ENCODE peak calls at places on chromosomes 7 and 10, in seven cellular contexts. P is ovary, C is GM12865, S is Peyer's patch, M is hepatocyte, E is BJ, I is adrenal gland. K is an unnamed sample.

GRCh38 chr10:121900443-121901174 is 27.2 kb downstream of the ATE1 start:
- DNase-seq in P (no peak), C (peak; percentile 68), S (no peak), M (peak; percentile 90), E (no peak), I (no peak), K (no peak)

GRCh38 chr7:13198741-13199140 is 511.3 kb downstream of the ARL4A start:
- DNase-seq in P (no peak), C (no peak), S (no peak), M (no peak), E (no peak), I (no peak), K (no peak)

GRCh38 chr10:94193466-94193924 is 169.2 kb downstream of the NOC3L start:
- DNase-seq in P (no peak), C (no peak), S (no peak), M (no peak), E (peak; percentile 47), I (no peak), K (no peak)

GRCh38 chr7:151388430-151388829 is 21.4 kb downstream of the WDR86 start:
- DNase-seq in P (no peak), C (no peak), S (no peak), M (no peak), E (no peak), I (no peak), K (no peak)

GRCh38 chr7:99789441-99790070 is 5.6 kb upstream of the CYP3A4 start:
- DNase-seq in P (no peak), C (no peak), S (no peak), M (no peak), E (no peak), I (no peak), K (no peak)

GRCh38 chr7:95687759-95688343 is 84.5 kb upstream of the DYNC1I1 start:
- DNase-seq in P (no peak), C (peak; percentile 15), S (no peak), M (peak; percentile 52), E (no peak), I (peak; percentile 35), K (no peak)

GRCh38 chr10:52215745-52216361 is 98.2 kb upstream of the DKK1 start:
- DNase-seq in P (peak; percentile 15), C (peak; percentile 75), S (no peak), M (peak; percentile 77), E (peak; percentile 23), I (peak; percentile 31), K (no peak)

GRCh38 chr7:26860361-26860760 is 4.0 kb downstream of the SKAP2 start:
- DNase-seq in P (no peak), C (no peak), S (no peak), M (peak; percentile 30), E (no peak), I (no peak), K (no peak)

GRCh38 chr7:74294191-74294998 is 5.2 kb downstream of the CLIP2 start:
- DNase-seq in P (no peak), C (no peak), S (no peak), M (no peak), E (peak; percentile 62), I (no peak), K (no peak)

GRCh38 chr7:91880016-91880412 is 488 bp downstream of the MTERF1 start:
- DNase-seq in P (no peak), C (no peak), S (no peak), M (peak; percentile 6), E (no peak), I (no peak), K (no peak)

GRCh38 chr7:148962823-148963582 is 65.3 kb downstream of the PDIA4 start:
- DNase-seq in P (peak; percentile 63), C (peak; percentile 74), S (peak; percentile 59), M (peak; percentile 78), E (no peak), I (peak; percentile 74), K (no peak)
- TF ChIP-seq CTCF in P (peak; percentile 44), C (peak; percentile 75), S (peak; percentile 70), M (peak; percentile 96), E (peak; percentile 78), I (peak; percentile 41), K (no peak)

GRCh38 chr7:45217358-45217757 is 59.8 kb downstream of the RAMP3 start:
- DNase-seq in P (no peak), C (no peak), S (no peak), M (peak; percentile 22), E (no peak), I (no peak), K (no peak)
- TF ChIP-seq CTCF in P (no peak), C (peak; percentile 24), S (no peak), M (peak; percentile 34), E (peak; percentile 53), I (peak; percentile 14), K (no peak)

GRCh38 chr10:86211691-86212390 is 154.8 kb downstream of the GRID1 start:
- DNase-seq in P (no peak), C (no peak), S (no peak), M (no peak), E (no peak), I (no peak), K (no peak)
- TF ChIP-seq CTCF in P (no peak), C (no peak), S (no peak), M (no peak), E (no peak), I (no peak), K (no peak)

GRCh38 chr10:16519250-16519907 is 2.3 kb downstream of the C1QL3 start:
- DNase-seq in P (no peak), C (peak; percentile 68), S (no peak), M (no peak), E (no peak), I (no peak), K (no peak)

GRCh38 chr10:16521311-16522016 is at the start of gene C1QL3:
- DNase-seq in P (no peak), C (peak; percentile 54), S (no peak), M (peak; percentile 53), E (no peak), I (peak; percentile 23), K (no peak)

GRCh38 chr10:16518822-16519221 is 2.9 kb downstream of the C1QL3 start:
- DNase-seq in P (no peak), C (peak; percentile 5), S (no peak), M (no peak), E (no peak), I (no peak), K (no peak)

GRCh38 chr10:16519908-16520861 is 1.5 kb downstream of the C1QL3 start:
- DNase-seq in P (no peak), C (peak; percentile 31), S (no peak), M (peak; percentile 8), E (no peak), I (no peak), K (no peak)

DNA sequence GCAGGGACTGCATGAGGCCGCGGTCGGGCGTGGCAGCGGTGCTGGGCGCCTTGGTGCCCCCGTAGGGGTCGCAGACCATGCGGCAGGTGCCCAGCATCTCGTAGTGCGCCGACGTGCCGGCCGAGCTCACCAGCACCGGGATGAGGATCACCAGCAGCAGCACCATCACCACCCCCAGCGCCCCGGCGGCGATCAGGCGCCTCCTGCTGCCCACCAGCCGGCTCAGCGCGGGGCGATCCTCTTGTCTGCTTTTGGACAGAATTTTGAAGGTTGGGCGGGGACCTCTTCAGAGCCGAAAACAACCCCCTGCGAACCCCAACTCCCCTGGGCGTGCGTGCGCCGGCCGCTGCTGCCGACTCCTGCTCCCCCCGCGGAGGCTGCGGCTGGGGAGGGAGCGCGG is 779 bp downstream of the C1QL3 start:
- DNase-seq in P (no peak), C (peak; percentile 68), S (no peak), M (peak; percentile 51), E (no peak), I (no peak), K (no peak)
- TF ChIP-seq CTCF in P (no peak), C (peak; percentile 36), S (no peak), M (peak; percentile 45), E (peak; percentile 52), I (no peak), K (no peak)

DNA sequence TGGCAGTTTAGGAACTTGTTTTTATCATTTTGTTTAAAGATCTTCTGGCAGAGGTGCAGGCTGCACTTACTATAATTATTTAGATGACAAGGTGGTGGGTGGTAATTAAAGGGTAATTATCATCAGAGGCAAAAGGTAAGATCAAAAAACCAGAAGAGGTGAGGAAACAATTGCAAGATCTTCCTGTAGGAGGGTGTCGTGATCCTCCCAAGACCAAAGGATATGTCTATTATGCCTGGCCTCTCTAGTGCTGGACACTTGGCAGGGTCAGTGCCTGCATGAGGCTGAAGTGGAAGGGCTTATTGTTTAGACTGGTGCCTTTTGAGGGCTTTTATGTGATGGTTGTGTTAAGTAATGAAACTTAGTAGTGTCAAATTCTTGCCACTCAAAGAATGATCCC is 1.8 kb upstream of the WAPL start:
- DNase-seq in P (no peak), C (no peak), S (no peak), M (no peak), E (no peak), I (no peak), K (no peak)
- TF ChIP-seq CTCF in P (no peak), C (no peak), S (peak; percentile 39), M (peak; percentile 22), E (peak; percentile 40), I (no peak), K (no peak)

DNA sequence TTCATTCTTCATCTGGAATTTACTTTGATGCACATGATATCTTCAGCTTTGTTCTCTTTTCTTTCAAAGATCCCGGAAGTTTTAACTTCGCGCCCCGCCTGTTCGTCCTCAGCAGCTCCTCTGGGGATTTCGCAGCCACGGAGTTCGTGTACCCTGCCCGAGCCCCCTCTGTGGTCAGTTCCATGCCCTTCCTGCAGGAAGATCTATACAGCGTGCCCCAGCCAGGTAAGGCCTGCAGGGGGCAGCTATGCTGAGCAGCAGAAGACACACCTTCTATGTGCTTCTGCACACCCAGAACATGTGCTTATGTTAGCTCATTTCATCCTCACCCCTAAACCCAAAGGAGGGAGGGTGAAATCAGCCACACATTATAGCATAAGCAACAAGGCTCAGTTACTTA is 79.7 kb upstream of the LYZL2 start:
- DNase-seq in P (no peak), C (no peak), S (no peak), M (no peak), E (no peak), I (no peak), K (no peak)
- TF ChIP-seq CTCF in P (no peak), C (peak; percentile 15), S (no peak), M (no peak), E (no peak), I (no peak), K (no peak)

DNA sequence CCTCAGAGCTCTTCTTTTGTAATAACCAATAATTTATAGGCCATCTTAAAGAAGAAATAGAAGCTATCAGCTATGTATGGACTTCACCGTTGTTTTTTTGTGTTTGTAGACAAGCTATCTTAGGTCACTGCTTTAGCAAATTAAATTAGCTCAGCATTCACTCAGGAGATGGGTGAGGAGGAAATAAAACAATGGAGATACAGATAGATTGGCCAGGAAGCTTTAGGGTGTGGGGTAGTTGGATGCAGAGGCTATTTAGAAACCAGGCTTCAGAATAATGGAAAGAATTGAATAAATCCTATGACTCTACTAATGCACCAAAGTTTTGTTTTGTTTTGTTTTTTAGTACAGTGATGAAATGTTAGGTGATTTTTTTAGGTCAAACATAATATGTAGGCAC is 66.1 kb downstream of the MDFIC start:
- DNase-seq in P (no peak), C (no peak), S (no peak), M (no peak), E (no peak), I (no peak), K (no peak)
- TF ChIP-seq CTCF in P (no peak), C (no peak), S (no peak), M (no peak), E (no peak), I (no peak), K (no peak)

K was measured in coronary artery.